ENCODE peak calls at places on chromosomes 13 and 19, in five cellular contexts. G is DMS153; I is SK-MEL-5; P is activated CD8-positive, alpha-beta memory T cell treated with anti-CD3 and anti-CD28 coated beads, Interleukin-2, amount 10 ng/mL, durations not matched to agents 7 days and 5 days; F is fibroblast of lung. Y is an unnamed sample.

GRCh38 chr19:13756210-13756609 is 8.1 kb upstream of the MRI1 start:
- DNase-seq in G (no peak), I (no peak), P (no peak), F (no peak), Y (no peak)

GRCh38 chr13:31706105-31706504 is 33.2 kb upstream of the RXFP2 start:
- DNase-seq in G (no peak), I (no peak), P (no peak), F (no peak), Y (no peak)

GRCh38 chr19:6551607-6552450 is 21.0 kb downstream of the TNFSF9 start:
- DNase-seq in G (no peak), I (peak; percentile 25), P (peak; percentile 89), F (peak; percentile 70), Y (no peak)

GRCh38 chr13:49610176-49610575 is 18.1 kb upstream of the ARL11 start:
- DNase-seq in G (peak; percentile 32), I (no peak), P (no peak), F (peak; percentile 16), Y (no peak)

GRCh38 chr19:14517446-14517839 is 754 bp downstream of the DNAJB1 start:
- DNase-seq in G (no peak), I (no peak), P (no peak), F (no peak), Y (no peak)

GRCh38 chr19:51737924-51738323 is 13.8 kb downstream of the FPR1 start:
- DNase-seq in G (no peak), I (no peak), P (no peak), F (no peak), Y (no peak)

GRCh38 chr13:23630349-23631093 is 60.3 kb downstream of the TNFRSF19 start:
- DNase-seq in G (no peak), I (no peak), P (no peak), F (peak; percentile 62), Y (no peak)

GRCh38 chr13:24119593-24120508 is 40.7 kb upstream of the SPATA13 start:
- DNase-seq in G (no peak), I (no peak), P (no peak), F (peak; percentile 79), Y (no peak)

GRCh38 chr13:42807866-42808265 is 26.5 kb downstream of the FAM216B start:
- DNase-seq in G (no peak), I (no peak), P (no peak), F (peak; percentile 43), Y (no peak)

GRCh38 chr13:109381546-109382180 is 404.7 kb downstream of the IRS2 start:
- DNase-seq in G (no peak), I (peak; percentile 78), P (no peak), F (peak; percentile 92), Y (no peak)

GRCh38 chr19:39196860-39197562 is at the start of gene NCCRP1:
- DNase-seq in G (no peak), I (no peak), P (no peak), F (no peak), Y (no peak)

GRCh38 chr19:41323430-41324125 is 13.6 kb downstream of the CCDC97 start:
- DNase-seq in G (no peak), I (no peak), P (no peak), F (peak; percentile 98), Y (no peak)

GRCh38 chr19:56736571-56736970 is 65.0 kb upstream of the ZNF835 start:
- DNase-seq in G (no peak), I (no peak), P (no peak), F (no peak), Y (no peak)

GRCh38 chr13:60331249-60332012 is 65.6 kb upstream of the TDRD3 start:
- DNase-seq in G (no peak), I (no peak), P (no peak), F (no peak), Y (no peak)

GRCh38 chr13:94710081-94710809 is 2.1 kb downstream of the SOX21 start:
- DNase-seq in G (no peak), I (peak; percentile 14), P (no peak), F (no peak), Y (no peak)

GRCh38 chr19:806815-807421 is 9.7 kb downstream of the PTBP1 start:
- DNase-seq in G (no peak), I (no peak), P (no peak), F (no peak), Y (no peak)

GRCh38 chr19:18232540-18233223 is 6.4 kb upstream of the PDE4C start:
- DNase-seq in G (peak; percentile 19), I (no peak), P (no peak), F (no peak), Y (no peak)

GRCh38 chr13:74325106-74325505 is 190.9 kb upstream of the KLF12 start:
- DNase-seq in G (peak; percentile 88), I (peak; percentile 77), P (no peak), F (peak; percentile 84), Y (no peak)

GRCh38 chr19:7734220-7735203 is 2.6 kb upstream of the CLEC4G start:
- DNase-seq in G (no peak), I (no peak), P (no peak), F (no peak), Y (no peak)

GRCh38 chr13:80903911-80904310 is 563.0 kb upstream of the SPRY2 start:
- DNase-seq in G (no peak), I (no peak), P (no peak), F (no peak), Y (no peak)

GRCh38 chr19:6318772-6319171 is 14.6 kb downstream of the ACER1 start:
- DNase-seq in G (no peak), I (no peak), P (no peak), F (peak; percentile 41), Y (no peak)

GRCh38 chr13:86585826-86586225 is 786.6 kb upstream of the SLITRK6 start:
- DNase-seq in G (no peak), I (no peak), P (no peak), F (peak; percentile 83), Y (no peak)

GRCh38 chr19:17488593-17489391 is 18.5 kb downstream of the SLC27A1 start:
- DNase-seq in G (no peak), I (peak; percentile 87), P (peak; percentile 78), F (no peak), Y (peak; percentile 87)

GRCh38 chr19:53002479-53002878 is 11.2 kb upstream of the ERVV-1 start:
- DNase-seq in G (no peak), I (no peak), P (no peak), F (no peak), Y (no peak)